ENCODE peak calls at places on chromosomes 12 and 14, in nine cellular contexts. Y is right atrium auricular region, R is neural crest cell, M is progenitor cell of endocrine pancreas, T is breast epithelium, D is fibroblast of the aortic adventitia, E is OCI-LY7, A is B cell, L is MM.1S. H is an unnamed sample.

GRCh38 chr12:1013618-1014489 is 22.8 kb downstream of the ERC1 start:
- DNase-seq in R (no peak), E (no peak), L (no peak), Y (no peak), M (no peak), T (no peak), D (peak), A (no peak), H (no peak)

GRCh38 chr12:4392223-4392742 is 12.8 kb upstream of the FGF23 start:
- DNase-seq in E (no peak), L (no peak), T (no peak), A (no peak), M (no peak), D (no peak), R (no peak), Y (no peak), H (no peak)

GRCh38 chr12:112473056-112473455 is 54.3 kb downstream of the PTPN11 start:
- DNase-seq in L (no peak), Y (no peak), E (peak), T (no peak), A (no peak), M (no peak), R (no peak), D (no peak), H (no peak)

GRCh38 chr12:12064596-12064995 is 6.1 kb upstream of the BCL2L14 start:
- DNase-seq in R (no peak), T (no peak), M (no peak), Y (no peak), A (no peak), D (no peak), L (no peak), E (no peak), H (no peak)

GRCh38 chr12:27843714-27844245 is 63.7 kb upstream of the MANSC4 start:
- DNase-seq in L (no peak), Y (no peak), E (no peak), T (no peak), A (no peak), M (no peak), R (no peak), D (peak), H (no peak)

GRCh38 chr14:21068521-21069387 is 1.4 kb upstream of the ARHGEF40 start:
- DNase-seq in M (peak), L (peak), A (peak), R (peak), E (peak), D (peak), T (no peak), Y (peak), H (peak)

GRCh38 chr14:99268776-99269510 is 3.1 kb downstream of the BCL11B start:
- DNase-seq in L (no peak), Y (no peak), A (no peak), M (no peak), T (no peak), D (no peak), E (no peak), R (no peak), H (no peak)

GRCh38 chr12:40634431-40635131 is 57.7 kb upstream of the CNTN1 start:
- DNase-seq in M (no peak), A (no peak), R (no peak), D (no peak), L (no peak), T (no peak), Y (no peak), E (no peak), H (no peak)

GRCh38 chr14:45531022-45531421 is 278.0 kb upstream of the MIS18BP1 start:
- DNase-seq in E (no peak), R (no peak), T (no peak), Y (no peak), L (no peak), D (no peak), M (no peak), A (no peak), H (no peak)

GRCh38 chr12:4957781-4958180 is 48.1 kb downstream of the KCNA1 start:
- DNase-seq in R (no peak), M (no peak), D (no peak), E (no peak), Y (no peak), A (no peak), L (no peak), T (no peak), H (no peak)

GRCh38 chr12:103800252-103800771 is 40.7 kb downstream of the NT5DC3 start:
- DNase-seq in E (no peak), R (no peak), T (no peak), M (no peak), Y (peak), D (peak), L (no peak), A (no peak), H (no peak)

GRCh38 chr12:102543494-102543893 is 63.1 kb upstream of the IGF1 start:
- DNase-seq in A (no peak), M (no peak), E (no peak), Y (no peak), T (no peak), L (no peak), D (no peak), R (no peak), H (no peak)

GRCh38 chr14:105879867-105880561 is 353.6 kb downstream of the TMEM121 start:
- DNase-seq in A (no peak), Y (no peak), T (peak), L (no peak), R (no peak), D (no peak), M (no peak), E (no peak), H (no peak)

GRCh38 chr14:81427348-81428058 is 27.4 kb upstream of the STON2 start:
- DNase-seq in A (no peak), Y (no peak), E (no peak), M (no peak), R (no peak), L (no peak), T (no peak), D (peak), H (no peak)

GRCh38 chr14:37047996-37048395 is 124.4 kb downstream of the SLC25A21 start:
- DNase-seq in E (no peak), T (no peak), Y (no peak), R (no peak), D (no peak), L (no peak), M (no peak), A (no peak), H (no peak)

GRCh38 chr12:117063162-117063911 is 35.9 kb downstream of the TESC start:
- DNase-seq in R (no peak), A (no peak), L (no peak), D (no peak), Y (no peak), T (no peak), E (no peak), M (no peak), H (no peak)

GRCh38 chr12:91774471-91774921 is 371.1 kb downstream of the BTG1 start:
- DNase-seq in M (no peak), Y (no peak), T (no peak), L (peak), R (no peak), A (no peak), D (peak), E (no peak), H (no peak)

GRCh38 chr14:91872011-91872476 is 4.7 kb upstream of the TC2N start:
- DNase-seq in R (no peak), E (peak), A (peak), L (no peak), Y (no peak), D (peak), T (no peak), M (no peak), H (peak)

GRCh38 chr14:52402812-52403526 is 88.9 kb downstream of the PTGER2 start:
- DNase-seq in L (no peak), M (no peak), R (no peak), T (no peak), D (peak), Y (no peak), E (no peak), A (no peak), H (no peak)

GRCh38 chr14:77023001-77023996 is 5.2 kb downstream of the IRF2BPL start:
- DNase-seq in E (no peak), T (no peak), M (peak), R (no peak), D (peak), A (no peak), L (no peak), Y (no peak), H (no peak)

GRCh38 chr12:105107176-105107496 is 395 bp upstream of the WASHC4 start:
- DNase-seq in R (no peak), D (peak), E (no peak), T (no peak), A (no peak), Y (no peak), M (no peak), L (no peak), H (no peak)

GRCh38 chr14:105898482-105899010 is 372.2 kb downstream of the TMEM121 start:
- DNase-seq in Y (no peak), M (no peak), D (no peak), E (no peak), T (no peak), A (no peak), L (no peak), R (no peak), H (no peak)

GRCh38 chr14:51298895-51299294 is 58.8 kb downstream of the TMX1 start:
- DNase-seq in E (no peak), M (no peak), T (no peak), Y (no peak), A (no peak), D (peak), L (peak), R (no peak), H (peak)

GRCh38 chr12:6067152-6067916 is 57.1 kb downstream of the VWF start:
- DNase-seq in L (no peak), Y (peak), T (no peak), R (no peak), A (no peak), D (peak), M (no peak), E (no peak), H (no peak)

GRCh38 chr12:113422030-113422900 is at the start of gene SDSL:
- DNase-seq in T (no peak), D (peak), R (peak), L (peak), A (peak), E (peak), M (no peak), Y (peak), H (peak)

GRCh38 chr12:16012086-16012485 is 101.0 kb downstream of the DERA start:
- DNase-seq in E (no peak), D (peak), T (no peak), Y (peak), A (no peak), M (no peak), R (no peak), L (peak), H (no peak)

GRCh38 chr14:68653754-68654153 is 139.1 kb downstream of the ZFP36L1 start:
- DNase-seq in R (no peak), L (no peak), A (peak), T (no peak), E (no peak), Y (peak), D (no peak), M (no peak), H (no peak)

GRCh38 chr12:26062566-26062965 is 62.3 kb downstream of the BHLHE41 start:
- DNase-seq in L (no peak), R (no peak), T (no peak), Y (no peak), D (peak), E (no peak), M (no peak), A (no peak), H (no peak)

GRCh38 chr12:101876861-101877815 is at the start of gene DRAM1:
- DNase-seq in Y (peak), E (peak), D (peak), A (peak), M (peak), T (peak), R (peak), L (peak), H (peak)

GRCh38 chr14:24817638-24818053 is 183.7 kb upstream of the GZMB start:
- DNase-seq in Y (no peak), A (no peak), L (no peak), T (no peak), D (peak), R (no peak), M (no peak), E (no peak), H (no peak)
- TF ChIP-seq CTCF in Y (no peak), A (no peak), L (no peak), T (no peak), D (peak), R (peak), M (peak), E (no peak), H (no peak)

DNA sequence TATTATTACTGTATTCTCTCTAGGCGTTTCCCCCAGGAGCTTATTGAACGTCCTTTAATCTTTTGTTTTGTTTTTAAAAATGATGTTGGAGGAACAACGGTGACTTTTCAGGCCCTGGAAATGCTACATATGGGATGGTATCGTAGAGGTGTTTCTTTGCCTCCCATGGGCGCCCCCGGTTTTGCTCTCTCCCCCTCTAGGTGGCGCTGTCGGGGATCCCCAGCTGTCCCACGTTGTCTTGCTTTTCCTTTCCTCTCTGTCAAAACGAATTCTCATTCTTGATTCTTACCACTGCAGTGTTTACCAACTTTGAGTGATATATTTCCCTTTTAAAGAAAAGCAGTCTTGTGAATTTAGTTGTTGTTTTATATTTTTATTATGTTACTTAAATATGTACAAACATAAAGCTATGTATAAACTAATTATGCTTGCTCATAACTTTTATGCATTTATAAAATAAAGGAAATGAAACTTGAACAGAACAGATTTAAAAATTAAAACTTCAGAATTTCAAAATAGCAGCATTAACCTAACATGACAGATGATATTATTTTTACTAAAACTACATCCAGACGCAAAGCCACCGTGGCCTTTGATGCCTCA is 171.9 kb downstream of the RGS6 start:
- DNase-seq in L (no peak), D (no peak), M (no peak), E (peak), Y (no peak), R (peak), T (no peak), A (no peak), H (peak)
- TF ChIP-seq CTCF in L (peak), D (no peak), M (peak), E (peak), Y (peak), R (peak), T (no peak), A (peak), H (peak)

GRCh38 chr12:10169094-10169493 is 2.8 kb downstream of the OLR1 start:
- DNase-seq in A (no peak), Y (no peak), E (no peak), T (no peak), L (no peak), M (no peak), D (no peak), R (no peak), H (no peak)

GRCh38 chr12:10165421-10165820 is 6.5 kb downstream of the OLR1 start:
- DNase-seq in D (no peak), M (no peak), Y (no peak), E (no peak), R (no peak), A (no peak), T (no peak), L (no peak), H (no peak)

GRCh38 chr12:10171954-10172353 is at the start of gene OLR1:
- DNase-seq in R (no peak), M (no peak), Y (no peak), L (no peak), D (no peak), A (no peak), E (no peak), T (no peak), H (no peak)

GRCh38 chr12:10170199-10170598 is 1.7 kb downstream of the OLR1 start:
- DNase-seq in R (no peak), T (no peak), Y (no peak), A (no peak), L (no peak), D (no peak), M (no peak), E (no peak), H (no peak)

DNA sequence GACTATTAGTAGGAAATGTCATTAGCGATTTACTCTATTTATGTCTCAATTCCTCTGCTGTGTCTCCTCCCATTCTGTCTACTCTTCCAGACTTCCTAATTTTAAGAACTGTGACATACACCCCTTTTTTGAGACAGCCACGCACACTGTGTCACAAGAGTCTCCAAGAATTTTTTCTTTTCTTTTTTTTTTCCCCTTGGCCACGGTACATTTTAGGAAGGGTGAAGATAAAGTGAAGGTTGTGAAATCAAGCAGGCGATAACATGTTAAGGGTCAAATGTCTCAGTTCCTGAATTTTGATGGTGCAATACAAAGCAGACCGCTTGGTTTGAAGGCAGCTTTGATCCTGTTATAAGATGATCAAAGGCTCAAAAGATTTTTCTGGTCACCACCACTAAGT is 4.3 kb downstream of the OLR1 start:
- DNase-seq in Y (no peak), M (no peak), R (no peak), D (no peak), T (no peak), L (no peak), A (no peak), E (no peak), H (no peak)
- TF ChIP-seq CTCF in Y (no peak), M (no peak), R (no peak), D (no peak), T (no peak), L (no peak), A (no peak), E (no peak), H (no peak)

GRCh38 chr12:111033281-111034147 is 113.1 kb upstream of the MYL2 start:
- DNase-seq in M (peak), A (no peak), Y (no peak), T (no peak), E (no peak), D (no peak), R (peak), L (no peak), H (no peak)
- TF ChIP-seq CTCF in M (peak), A (no peak), Y (no peak), T (no peak), E (peak), D (no peak), R (peak), L (peak), H (peak)

GRCh38 chr12:20463920-20464524 is 95.7 kb downstream of the PDE3A start:
- DNase-seq in L (peak), M (no peak), E (peak), D (peak), R (no peak), A (no peak), Y (no peak), T (no peak), H (peak)
- TF ChIP-seq CTCF in L (peak), M (peak), E (peak), D (peak), R (peak), A (peak), Y (peak), T (no peak), H (peak)

GRCh38 chr12:53804429-53804828 is 52.6 kb upstream of the CISTR start:
- DNase-seq in M (no peak), Y (no peak), D (no peak), L (no peak), R (no peak), A (no peak), T (peak), E (no peak), H (no peak)
- TF ChIP-seq CTCF in M (no peak), Y (no peak), D (no peak), L (no peak), R (no peak), A (no peak), T (peak), E (no peak), H (no peak)

H was measured in GM10248.